ENCODE peak calls at places on chromosomes 1 and 21, in four cellular contexts. One of them, this sample, is unnamed.
A peak's percentile ranks its signal among the peaks of the same experiment; 100 is the strongest.

GRCh38 chr1:27602510-27603319 is 1.2 kb downstream of the AHDC1 start:
- DNase-seq in IMR-90: peak; percentile 31
- DNase-seq in H1: no peak
- DNase-seq in mesendoderm: no peak
- DNase-seq in this sample: no peak

GRCh38 chr1:167059045-167059728 is 31.0 kb downstream of the GPA33 start:
- DNase-seq in mesendoderm: peak; percentile 88
- DNase-seq in IMR-90: peak; percentile 45
- DNase-seq in H1: peak; percentile 77
- DNase-seq in this sample: peak; percentile 83

GRCh38 chr1:1318131-1318652 is 6.3 kb downstream of the INTS11 start:
- DNase-seq in mesendoderm: peak; percentile 72
- DNase-seq in IMR-90: peak; percentile 95
- DNase-seq in H1: no peak
- DNase-seq in this sample: no peak

GRCh38 chr1:29836626-29837305 is 600.4 kb downstream of the PTPRU start:
- DNase-seq in mesendoderm: no peak
- DNase-seq in IMR-90: no peak
- DNase-seq in H1: no peak
- DNase-seq in this sample: peak; percentile 17

GRCh38 chr1:205631010-205631726 is 643 bp downstream of the ELK4 start:
- DNase-seq in IMR-90: peak; percentile 76
- DNase-seq in H1: peak; percentile 38
- DNase-seq in mesendoderm: peak; percentile 90
- DNase-seq in this sample: peak; percentile 83

GRCh38 chr1:225919906-225920305 is 4.1 kb downstream of the PYCR2 start:
- DNase-seq in mesendoderm: no peak
- DNase-seq in H1: no peak
- DNase-seq in IMR-90: peak; percentile 77
- DNase-seq in this sample: no peak

GRCh38 chr1:221315330-221315729 is 426.6 kb downstream of the DUSP10 start:
- DNase-seq in H1: no peak
- DNase-seq in IMR-90: peak; percentile 81
- DNase-seq in mesendoderm: no peak
- DNase-seq in this sample: no peak

GRCh38 chr1:171116676-171117075 is 26.0 kb downstream of the FMO3 start:
- DNase-seq in mesendoderm: no peak
- DNase-seq in H1: no peak
- DNase-seq in IMR-90: peak; percentile 42
- DNase-seq in this sample: no peak

GRCh38 chr1:35845766-35846165 is 37.2 kb upstream of the AGO1 start:
- DNase-seq in H1: no peak
- DNase-seq in mesendoderm: no peak
- DNase-seq in IMR-90: peak; percentile 12
- DNase-seq in this sample: no peak

GRCh38 chr1:87399264-87399663 is 70.6 kb downstream of the LMO4 start:
- DNase-seq in H1: no peak
- DNase-seq in IMR-90: no peak
- DNase-seq in mesendoderm: no peak
- DNase-seq in this sample: no peak

GRCh38 chr1:215198021-215198420 is 115.5 kb downstream of the KCNK2 start:
- DNase-seq in IMR-90: no peak
- DNase-seq in mesendoderm: no peak
- DNase-seq in H1: no peak
- DNase-seq in this sample: no peak

GRCh38 chr21:37001446-37001845 is 5.1 kb upstream of the RIPPLY3 start:
- DNase-seq in H1: no peak
- DNase-seq in mesendoderm: no peak
- DNase-seq in IMR-90: no peak
- DNase-seq in this sample: no peak

GRCh38 chr1:92030701-92031107 is 919 bp downstream of the EPHX4 start:
- DNase-seq in mesendoderm: peak; percentile 67
- DNase-seq in H1: no peak
- DNase-seq in IMR-90: peak; percentile 72
- DNase-seq in this sample: no peak

GRCh38 chr1:202967684-202968281 is 726 bp upstream of the CYB5R1 start:
- DNase-seq in H1: no peak
- DNase-seq in IMR-90: no peak
- DNase-seq in mesendoderm: peak; percentile 21
- DNase-seq in this sample: no peak

GRCh38 chr1:213989740-213990472 is 2.1 kb downstream of the PROX1 start:
- DNase-seq in mesendoderm: peak; percentile 56
- DNase-seq in H1: no peak
- DNase-seq in IMR-90: no peak
- DNase-seq in this sample: no peak

GRCh38 chr1:209929751-209930150 is 8.3 kb upstream of the SYT14 start:
- DNase-seq in IMR-90: no peak
- DNase-seq in mesendoderm: no peak
- DNase-seq in H1: no peak
- DNase-seq in this sample: no peak

GRCh38 chr1:232108598-232108997 is 482.0 kb downstream of the DISC1 start:
- DNase-seq in mesendoderm: no peak
- DNase-seq in IMR-90: no peak
- DNase-seq in H1: no peak
- DNase-seq in this sample: no peak

GRCh38 chr21:46516068-46516467 is 57.4 kb downstream of the DIP2A start:
- DNase-seq in IMR-90: no peak
- DNase-seq in H1: no peak
- DNase-seq in mesendoderm: no peak
- DNase-seq in this sample: no peak

DNA sequence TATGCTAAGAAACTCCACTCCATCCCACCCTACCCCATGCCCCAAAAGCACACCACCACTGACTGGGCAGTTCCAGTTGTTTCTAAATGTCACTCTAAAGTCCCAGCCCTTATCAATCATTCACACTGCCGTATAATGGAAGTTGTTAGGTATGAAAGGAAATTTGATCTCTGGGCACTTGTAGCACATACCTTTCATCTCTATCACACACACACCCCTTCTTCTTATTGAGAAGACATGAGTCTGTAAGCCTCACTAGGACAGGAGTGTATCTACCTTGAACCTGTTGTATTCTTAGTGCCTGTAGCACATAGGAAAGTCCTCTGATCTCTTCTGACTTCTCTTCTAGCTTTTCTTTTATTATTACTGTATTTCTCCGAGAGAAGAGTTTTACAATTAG is 22.3 kb upstream of the DHX9 start:
- DNase-seq in H1: no peak
- DNase-seq in IMR-90: no peak
- DNase-seq in mesendoderm: no peak
- DNase-seq in this sample: no peak
- H3K56ac ChIP-seq in H1: no peak overlapping the region
- H3K56ac ChIP-seq in IMR-90: no peak overlapping the region
- H3K56ac ChIP-seq in mesendoderm: no peak overlapping the region
- H3K56ac ChIP-seq in this sample: no peak overlapping the region

DNA sequence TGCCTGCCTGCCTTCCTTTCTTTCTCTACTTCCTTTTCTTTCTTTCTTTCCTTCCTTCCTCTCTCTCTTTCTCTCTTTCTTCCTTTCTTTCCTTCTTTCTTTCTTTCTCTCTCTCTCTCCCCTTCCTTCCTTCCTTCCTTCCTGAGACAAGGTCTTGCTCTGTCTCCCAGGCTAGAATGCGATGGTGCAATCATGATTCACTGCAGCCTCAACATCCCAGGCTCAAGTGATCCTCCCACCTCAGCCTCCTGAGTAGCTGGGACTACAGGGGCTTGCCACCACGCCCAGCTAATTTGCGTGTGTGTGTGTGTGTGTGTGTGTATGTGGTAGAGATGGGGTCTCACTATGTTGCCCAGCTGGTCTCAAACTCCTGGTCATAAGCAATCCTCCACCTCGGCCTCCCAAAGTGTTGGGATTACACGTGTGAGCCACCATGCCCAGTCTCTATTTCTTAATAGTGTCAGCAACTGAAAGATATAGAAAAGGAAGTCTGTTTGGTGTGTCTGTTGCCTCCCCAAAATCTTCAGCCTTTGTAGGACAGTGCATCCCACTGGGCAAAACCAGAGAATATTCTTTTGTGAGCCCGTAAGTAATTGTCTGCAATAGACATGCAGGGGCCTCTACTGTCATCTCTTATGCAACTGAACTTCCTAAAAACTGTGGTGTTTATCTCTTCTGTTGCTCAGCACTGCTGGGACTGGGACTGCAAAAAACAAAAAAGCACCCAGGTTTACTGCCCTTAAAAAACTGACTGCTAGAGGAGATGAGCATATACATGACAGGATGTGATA is 20.9 kb upstream of the RAB4A start:
- DNase-seq in mesendoderm: no peak
- DNase-seq in IMR-90: no peak
- DNase-seq in H1: no peak
- DNase-seq in this sample: no peak
- H3K56ac ChIP-seq in mesendoderm: no peak overlapping the region
- H3K56ac ChIP-seq in IMR-90: no peak overlapping the region
- H3K56ac ChIP-seq in H1: no peak overlapping the region
- H3K56ac ChIP-seq in this sample: no peak overlapping the region

GRCh38 chr1:169486281-169486904 is 649 bp upstream of the SLC19A2 start:
- DNase-seq in H1: no peak
- DNase-seq in mesendoderm: peak; percentile 29
- DNase-seq in IMR-90: peak; percentile 66
- DNase-seq in this sample: no peak
- H3K56ac ChIP-seq in H1: peak overlapping the region; percentile 49
- H3K56ac ChIP-seq in mesendoderm: peak overlapping the region; percentile 94
- H3K56ac ChIP-seq in IMR-90: peak overlapping the region; percentile 87
- H3K56ac ChIP-seq in this sample: no peak overlapping the region

DNA sequence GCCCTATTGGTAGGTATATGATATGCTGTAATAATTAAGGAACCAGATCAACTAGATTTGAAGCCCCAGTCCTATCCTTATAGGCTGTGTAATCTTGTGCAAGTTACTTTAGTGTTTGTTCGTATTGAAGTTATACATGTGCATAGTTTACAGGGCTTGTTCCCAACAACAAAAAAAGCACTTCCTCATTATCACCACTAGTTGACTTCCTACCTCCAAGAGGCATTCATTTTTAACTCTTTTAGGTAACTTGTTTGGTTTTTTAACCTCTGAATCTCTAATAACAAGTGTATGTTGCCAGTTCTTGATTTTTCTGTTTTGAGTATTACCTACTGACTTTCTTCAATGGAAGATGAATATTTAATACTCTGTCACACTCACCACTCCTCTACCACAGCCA is 71.9 kb downstream of the ST3GAL3 start:
- DNase-seq in H1: no peak
- DNase-seq in IMR-90: no peak
- DNase-seq in mesendoderm: no peak
- DNase-seq in this sample: no peak
- H3K56ac ChIP-seq in H1: no peak overlapping the region
- H3K56ac ChIP-seq in IMR-90: no peak overlapping the region
- H3K56ac ChIP-seq in mesendoderm: no peak overlapping the region
- H3K56ac ChIP-seq in this sample: no peak overlapping the region

DNA sequence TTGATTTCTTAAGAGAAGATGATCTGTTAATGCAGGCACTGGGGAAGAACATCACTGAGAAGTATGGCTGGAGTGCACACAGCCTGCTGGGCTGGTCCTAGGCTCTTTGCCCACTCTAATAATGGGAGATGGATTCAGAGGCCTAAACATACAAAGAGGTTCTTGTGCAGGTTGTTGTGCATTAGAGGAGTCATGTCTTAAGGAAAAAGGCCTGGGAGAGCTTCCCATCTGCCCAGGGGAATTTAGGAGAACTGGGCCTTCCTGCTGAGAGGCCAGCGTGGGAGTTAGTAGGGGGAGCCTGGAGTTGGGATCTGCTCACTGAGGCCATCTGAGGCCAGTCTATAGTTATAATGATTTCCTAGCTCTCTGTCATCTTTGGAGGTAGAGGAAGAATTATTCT is 126.7 kb downstream of the TLR5 start:
- DNase-seq in IMR-90: no peak
- DNase-seq in H1: no peak
- DNase-seq in mesendoderm: no peak
- DNase-seq in this sample: no peak
- H3K56ac ChIP-seq in IMR-90: no peak overlapping the region
- H3K56ac ChIP-seq in H1: no peak overlapping the region
- H3K56ac ChIP-seq in mesendoderm: no peak overlapping the region
- H3K56ac ChIP-seq in this sample: no peak overlapping the region

GRCh38 chr1:57127976-57128375 is 162.2 kb upstream of the C8B start:
- DNase-seq in mesendoderm: no peak
- DNase-seq in IMR-90: no peak
- DNase-seq in H1: no peak
- DNase-seq in this sample: no peak

GRCh38 chr1:57131257-57131656 is 165.4 kb upstream of the C8B start:
- DNase-seq in mesendoderm: no peak
- DNase-seq in IMR-90: no peak
- DNase-seq in H1: no peak
- DNase-seq in this sample: no peak

GRCh38 chr1:57133686-57134085 is 167.9 kb upstream of the C8B start:
- DNase-seq in IMR-90: peak; percentile 28
- DNase-seq in H1: no peak
- DNase-seq in mesendoderm: no peak
- DNase-seq in this sample: no peak

GRCh38 chr1:57132993-57133614 is 167.3 kb upstream of the C8B start:
- DNase-seq in IMR-90: peak; percentile 7
- DNase-seq in H1: no peak
- DNase-seq in mesendoderm: no peak
- DNase-seq in this sample: no peak

GRCh38 chr1:57131701-57132394 is 166.0 kb upstream of the C8B start:
- DNase-seq in H1: no peak
- DNase-seq in mesendoderm: no peak
- DNase-seq in IMR-90: peak; percentile 30
- DNase-seq in this sample: no peak
- H3K56ac ChIP-seq in H1: no peak overlapping the region
- H3K56ac ChIP-seq in mesendoderm: no peak overlapping the region
- H3K56ac ChIP-seq in IMR-90: no peak overlapping the region
- H3K56ac ChIP-seq in this sample: no peak overlapping the region

GRCh38 chr1:118101989-118102388 is 83.0 kb downstream of the SPAG17 start:
- DNase-seq in IMR-90: no peak
- DNase-seq in mesendoderm: peak; percentile 10
- DNase-seq in H1: no peak
- DNase-seq in this sample: no peak
- H3K56ac ChIP-seq in IMR-90: no peak overlapping the region
- H3K56ac ChIP-seq in mesendoderm: no peak overlapping the region
- H3K56ac ChIP-seq in H1: no peak overlapping the region
- H3K56ac ChIP-seq in this sample: no peak overlapping the region

GRCh38 chr1:22816803-22817202 is 106.2 kb downstream of the EPHB2 start:
- DNase-seq in H1: no peak
- DNase-seq in mesendoderm: no peak
- DNase-seq in IMR-90: no peak
- DNase-seq in this sample: no peak

GRCh38 chr1:22817462-22817861 is 106.8 kb downstream of the EPHB2 start:
- DNase-seq in IMR-90: no peak
- DNase-seq in H1: no peak
- DNase-seq in mesendoderm: no peak
- DNase-seq in this sample: no peak

GRCh38 chr1:22815043-22815365 is 104.4 kb downstream of the EPHB2 start:
- DNase-seq in H1: no peak
- DNase-seq in mesendoderm: no peak
- DNase-seq in IMR-90: no peak
- DNase-seq in this sample: no peak

GRCh38 chr1:22815421-22816062 is 104.9 kb downstream of the EPHB2 start:
- DNase-seq in IMR-90: no peak
- DNase-seq in mesendoderm: no peak
- DNase-seq in H1: no peak
- DNase-seq in this sample: no peak

GRCh38 chr1:22816063-22816775 is 105.6 kb downstream of the EPHB2 start:
- DNase-seq in mesendoderm: no peak
- DNase-seq in IMR-90: no peak
- DNase-seq in H1: no peak
- DNase-seq in this sample: no peak
- H3K56ac ChIP-seq in mesendoderm: no peak overlapping the region
- H3K56ac ChIP-seq in IMR-90: no peak overlapping the region
- H3K56ac ChIP-seq in H1: no peak overlapping the region
- H3K56ac ChIP-seq in this sample: no peak overlapping the region